ENCODE peak calls at places on chromosomes 5 and 9, in six cellular contexts. A is tibial nerve; F is brain microvascular endothelial cell; E is CD8-positive, alpha-beta memory T cell; R is heart right ventricle; P is mesendoderm. H is an unnamed sample. For H3K27me3, the result is how much of the 10 kb centered on the place peaks cover.

GRCh38 chr9:105341784-105342183 is 97.3 kb downstream of the SLC44A1 start:
- DNase-seq in A (no peak), F (no peak), E (no peak), R (no peak), P (no peak), H (no peak)

GRCh38 chr5:85375525-85375924 is 990.8 kb upstream of the EDIL3 start:
- DNase-seq in A (no peak), F (no peak), E (no peak), R (no peak), P (no peak), H (no peak)

GRCh38 chr5:122182491-122182921 is 53.2 kb downstream of the ZNF474 start:
- DNase-seq in A (no peak), F (peak), E (no peak), R (peak), P (peak), H (peak)

GRCh38 chr5:96195053-96195452 is 233.4 kb upstream of the ELL2 start:
- DNase-seq in A (no peak), F (no peak), E (no peak), R (no peak), P (no peak), H (no peak)

GRCh38 chr5:14588758-14589543 is 7.4 kb downstream of the OTULINL start:
- DNase-seq in A (no peak), F (no peak), E (no peak), R (no peak), P (peak), H (no peak)

GRCh38 chr9:125436613-125437443 is 175.2 kb downstream of the GAPVD1 start:
- DNase-seq in A (no peak), F (no peak), E (no peak), R (no peak), P (no peak), H (no peak)

GRCh38 chr9:84278131-84278530 is 62.4 kb downstream of the SLC28A3 start:
- DNase-seq in A (no peak), F (peak), E (no peak), R (no peak), P (no peak), H (no peak)

GRCh38 chr9:114166606-114167572 is 11.6 kb downstream of the COL27A1 start:
- DNase-seq in A (no peak), F (no peak), E (no peak), R (no peak), P (no peak), H (no peak)

GRCh38 chr5:145495741-145496140 is 339.4 kb downstream of the PRELID2 start:
- DNase-seq in A (no peak), F (peak), E (no peak), R (no peak), P (peak), H (peak)

GRCh38 chr9:109418827-109419226 is 79.3 kb downstream of the PTPN3 start:
- DNase-seq in A (no peak), F (no peak), E (no peak), R (no peak), P (peak), H (no peak)

GRCh38 chr5:113278976-113279375 is 155.8 kb downstream of the TSSK1B start:
- DNase-seq in A (no peak), F (no peak), E (no peak), R (no peak), P (no peak), H (no peak)

GRCh38 chr9:124359841-124360240 is 55.4 kb downstream of the PSMB7 start:
- DNase-seq in A (no peak), F (no peak), E (no peak), R (no peak), P (no peak), H (no peak)

GRCh38 chr9:82109626-82110025 is 121.1 kb downstream of the SPATA31D1 start:
- DNase-seq in A (no peak), F (peak), E (no peak), R (no peak), P (no peak), H (no peak)

GRCh38 chr9:127370147-127370579 is 26.8 kb upstream of the SLC2A8 start:
- DNase-seq in A (no peak), F (no peak), E (no peak), R (no peak), P (no peak), H (no peak)

DNA sequence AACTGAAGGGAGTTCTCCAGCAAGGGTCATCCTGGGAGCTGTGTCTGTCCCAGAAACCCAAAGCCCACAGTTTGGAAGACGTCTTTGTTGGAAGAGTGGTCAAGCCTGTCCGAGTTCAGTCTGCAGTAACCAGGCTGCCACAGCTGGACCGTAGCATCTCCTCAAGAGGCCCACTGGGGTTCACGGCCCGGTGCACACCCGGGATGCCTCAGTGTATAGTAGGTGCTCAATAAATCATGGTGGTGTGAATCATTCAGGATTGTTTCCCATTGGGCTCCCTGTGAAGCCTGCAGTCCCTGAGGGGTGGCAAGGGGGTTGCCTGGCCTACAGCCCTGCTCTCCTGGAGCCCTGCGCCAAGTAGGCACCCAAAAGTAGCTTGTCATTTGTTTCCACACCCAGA is 10.3 kb upstream of the PRRX2 start:
- DNase-seq in A (no peak), F (no peak), E (no peak), R (no peak), P (no peak), H (no peak)
- H3K27me3 ChIP-seq in A (under half), F (under half), E (under half), R (under half), P (under half), H (under half)

GRCh38 chr9:93956183-93956784 is 1.1 kb upstream of the BARX1 start:
- DNase-seq in A (no peak), F (no peak), E (no peak), R (no peak), P (no peak), H (no peak)
- H3K4me3 ChIP-seq in A (no peak), F (no peak), E (no peak), R (no peak), P (no peak), H (no peak)

DNA sequence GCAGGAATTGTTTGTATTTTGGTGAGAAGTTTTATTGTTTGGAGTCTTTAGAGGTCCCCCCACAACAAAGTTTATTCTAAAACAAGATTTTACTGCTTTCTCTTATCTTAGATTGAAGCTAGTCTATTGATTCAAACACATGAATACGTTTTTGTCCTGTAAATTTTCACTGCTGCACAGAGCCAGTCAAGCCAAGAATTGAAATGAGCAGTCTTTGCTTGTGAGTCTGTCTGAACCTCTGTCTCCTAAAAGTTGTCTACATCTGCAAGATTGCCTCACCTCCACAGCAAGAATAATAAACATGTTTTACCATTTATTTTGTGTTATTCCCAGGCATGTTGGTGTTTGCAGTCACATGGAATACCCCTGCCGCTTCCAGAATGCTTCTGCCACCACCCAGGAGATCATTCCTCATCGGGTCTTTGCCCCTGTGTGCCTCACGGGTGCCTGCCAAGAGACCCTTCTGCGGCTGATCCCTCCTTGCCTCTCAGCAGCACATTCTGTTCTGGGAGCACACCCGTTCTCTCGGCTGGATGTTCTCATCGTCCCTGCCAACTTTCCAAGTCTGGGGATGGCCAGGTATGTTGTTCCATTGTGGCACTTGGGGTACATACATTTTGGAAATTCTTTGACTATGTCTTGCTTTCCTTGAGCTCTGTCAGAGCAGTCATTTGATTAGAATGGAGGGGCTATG is 74.1 kb downstream of the AOPEP start:
- DNase-seq in A (peak), F (no peak), E (no peak), R (no peak), P (no peak), H (peak)
- H3K27ac ChIP-seq in A (peak), F (peak), E (no peak), R (no peak), P (no peak), H (peak)

GRCh38 chr5:180040287-180041214 is 31.0 kb downstream of the RNF130 start:
- DNase-seq in A (no peak), F (no peak), E (no peak), R (no peak), P (no peak), H (no peak)

GRCh38 chr5:180035532-180035931 is 36.0 kb downstream of the RNF130 start:
- DNase-seq in A (no peak), F (no peak), E (no peak), R (no peak), P (no peak), H (no peak)

GRCh38 chr5:180034564-180034963 is 37.0 kb downstream of the RNF130 start:
- DNase-seq in A (no peak), F (peak), E (no peak), R (no peak), P (no peak), H (no peak)
- H3K27me3 ChIP-seq in A (under half), F (under half), E (under half), R (under half), P (under half), H (under half)

GRCh38 chr5:65483474-65484346 is 2.0 kb upstream of the ADAMTS6 start:
- DNase-seq in A (no peak), F (peak), E (no peak), R (no peak), P (peak), H (no peak)
- H3K4me3 ChIP-seq in A (peak), F (peak), E (peak), R (peak), P (no peak), H (peak)

GRCh38 chr5:179141867-179142266 is 81.7 kb downstream of the ZNF354C start:
- DNase-seq in A (no peak), F (no peak), E (no peak), R (no peak), P (no peak), H (no peak)
- H3K27ac ChIP-seq in A (no peak), F (no peak), E (no peak), R (no peak), P (no peak), H (no peak)

GRCh38 chr5:137607771-137608170 is 108.6 kb upstream of the SPOCK1 start:
- DNase-seq in A (no peak), F (no peak), E (no peak), R (no peak), P (no peak), H (no peak)
- H3K27me3 ChIP-seq in A (under half), F (under half), E (under half), R (under half), P (under half), H (under half)

GRCh38 chr9:132348676-132349075 is 6.1 kb downstream of the SETX start:
- DNase-seq in A (no peak), F (no peak), E (no peak), R (no peak), P (no peak), H (no peak)

GRCh38 chr9:132350861-132351315 is 3.9 kb downstream of the SETX start:
- DNase-seq in A (no peak), F (no peak), E (peak), R (no peak), P (no peak), H (no peak)

GRCh38 chr9:132354645-132355355 is at the start of gene SETX:
- DNase-seq in A (peak), F (peak), E (peak), R (peak), P (peak), H (peak)

GRCh38 chr9:132356276-132356924 is 1.6 kb upstream of the SETX start:
- DNase-seq in A (no peak), F (no peak), E (no peak), R (no peak), P (no peak), H (no peak)

DNA sequence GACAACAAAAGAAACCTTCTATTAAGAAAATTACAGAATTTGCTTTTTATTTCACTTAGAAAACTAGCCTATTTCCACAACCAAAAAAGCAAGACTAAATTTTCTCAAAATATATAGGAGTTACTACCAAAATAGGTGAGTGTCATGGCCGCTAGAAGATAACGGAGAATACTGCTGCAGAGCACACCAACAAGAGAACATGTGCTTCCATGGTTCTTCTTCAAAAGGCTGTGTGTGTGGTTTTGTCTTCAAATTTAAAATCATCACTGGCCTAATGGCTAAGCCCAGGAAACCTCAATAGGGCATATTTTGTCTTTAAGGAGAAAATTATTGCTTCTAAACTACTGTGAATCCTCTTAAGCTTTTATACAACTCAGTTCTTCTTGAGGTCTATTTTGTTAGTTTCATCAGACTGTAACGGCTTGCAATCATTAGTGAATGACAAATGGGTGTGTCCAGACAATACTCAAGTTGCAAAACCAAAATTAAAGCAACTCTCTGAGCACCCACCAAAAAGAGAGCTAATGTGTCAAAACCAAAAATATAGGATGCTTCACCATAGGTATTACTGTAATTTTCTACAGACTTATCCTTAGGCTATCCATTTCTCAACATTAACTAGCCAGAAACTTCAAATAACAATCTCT is 3.3 kb downstream of the SETX start:
- DNase-seq in A (no peak), F (no peak), E (no peak), R (no peak), P (no peak), H (no peak)
- H3K4me3 ChIP-seq in A (no peak), F (no peak), E (peak), R (peak), P (no peak), H (no peak)

GRCh38 chr5:88235346-88235745 is 33.3 kb downstream of the TMEM161B start:
- DNase-seq in A (no peak), F (no peak), E (no peak), R (no peak), P (peak), H (no peak)

GRCh38 chr5:88238732-88239131 is 29.9 kb downstream of the TMEM161B start:
- DNase-seq in A (no peak), F (no peak), E (no peak), R (no peak), P (no peak), H (no peak)

GRCh38 chr5:88235828-88236227 is 32.8 kb downstream of the TMEM161B start:
- DNase-seq in A (no peak), F (no peak), E (no peak), R (no peak), P (peak), H (no peak)

DNA sequence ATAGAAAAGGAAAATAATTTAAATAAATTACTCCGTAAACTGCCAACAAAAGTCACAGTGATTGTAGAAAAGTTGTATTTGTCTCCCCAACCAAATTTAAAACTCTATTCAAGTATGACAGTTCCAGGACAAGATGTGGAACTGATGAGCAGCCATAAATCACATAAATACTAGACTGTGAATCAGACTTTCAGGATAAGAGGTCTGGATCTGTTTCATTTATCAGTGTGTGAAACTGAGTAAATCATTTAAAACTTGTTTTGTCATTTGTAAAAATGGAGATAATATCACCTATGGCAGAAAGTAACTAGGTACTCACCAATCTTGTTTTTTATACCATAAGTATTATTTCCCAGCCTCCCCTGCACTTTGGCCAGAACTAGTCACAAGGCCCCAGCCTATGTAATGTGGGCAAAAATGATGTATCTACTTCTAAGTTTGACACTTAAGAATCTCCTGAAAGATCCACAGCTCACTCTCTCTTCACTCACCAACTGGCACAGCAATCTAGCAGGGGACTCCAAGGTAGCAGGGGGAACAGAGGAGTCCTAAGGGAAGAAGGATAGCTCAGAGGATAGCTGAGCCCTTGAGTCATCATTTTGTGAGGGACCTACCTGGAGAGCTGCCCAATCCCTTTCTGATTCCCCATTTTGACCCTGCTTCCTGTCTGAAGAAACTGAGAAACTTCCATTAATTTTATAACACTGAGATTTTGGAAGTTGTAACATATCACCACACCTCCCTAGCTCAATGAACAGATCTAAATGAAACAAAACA is 31.6 kb downstream of the TMEM161B start:
- DNase-seq in A (no peak), F (peak), E (no peak), R (no peak), P (peak), H (no peak)
- H3K27ac ChIP-seq in A (no peak), F (no peak), E (no peak), R (no peak), P (no peak), H (no peak)